ENCODE peak calls at places on chromosomes 11 and 22, in ten cellular contexts. H is progenitor cell of endocrine pancreas, G is omental fat pad, R is WTC11, M is thyroid gland, Y is glutamatergic neuron, O is psoas muscle, Z is neural crest cell, U is dorsolateral prefrontal cortex, Q is fibroblast of lung. L is an unnamed sample.

GRCh38 chr11:32311351-32312077 is 123.8 kb downstream of the WT1 start:
- DNase-seq in H (no peak), G (no peak), R (no peak), M (peak; percentile 51), Y (no peak), O (no peak), Z (no peak), U (no peak), Q (no peak), L (no peak)

GRCh38 chr22:45185718-45186511 is 22.2 kb downstream of the NUP50 start:
- DNase-seq in H (no peak), G (no peak), R (no peak), M (no peak), Y (no peak), O (no peak), Z (no peak), U (no peak), Q (no peak), L (no peak)

GRCh38 chr11:84310261-84310660 is 1024.1 kb upstream of the CCDC90B start:
- DNase-seq in H (no peak), G (no peak), R (no peak), M (no peak), Y (no peak), O (no peak), Z (no peak), U (no peak), Q (no peak), L (no peak)

GRCh38 chr22:30371321-30371720 is 14.5 kb downstream of the CCDC157 start:
- DNase-seq in H (no peak), G (no peak), R (no peak), M (no peak), Y (no peak), O (no peak), Z (no peak), U (no peak), Q (no peak), L (no peak)

GRCh38 chr22:25482868-25483639 is 81.4 kb upstream of the GRK3 start:
- DNase-seq in H (no peak), G (no peak), R (no peak), M (peak; percentile 78), Y (no peak), O (peak; percentile 58), Z (no peak), U (peak; percentile 93), Q (no peak), L (no peak)

GRCh38 chr11:108364159-108364558 is 103.2 kb downstream of the C11orf65 start:
- DNase-seq in H (no peak), G (no peak), R (no peak), M (no peak), Y (no peak), O (no peak), Z (no peak), U (no peak), Q (peak; percentile 56), L (no peak)

GRCh38 chr22:42685941-42686666 is 34.6 kb downstream of the A4GALT start:
- DNase-seq in H (no peak), G (no peak), R (no peak), M (no peak), Y (peak; percentile 53), O (peak; percentile 91), Z (no peak), U (no peak), Q (no peak), L (peak; percentile 36)

GRCh38 chr11:692824-693414 is 2.1 kb downstream of the DEAF1 start:
- DNase-seq in H (no peak), G (no peak), R (no peak), M (no peak), Y (no peak), O (no peak), Z (no peak), U (peak; percentile 72), Q (no peak), L (no peak)

GRCh38 chr11:106786251-106786650 is 232.0 kb downstream of the GUCY1A2 start:
- DNase-seq in H (no peak), G (no peak), R (no peak), M (no peak), Y (no peak), O (no peak), Z (no peak), U (no peak), Q (peak; percentile 71), L (no peak)

GRCh38 chr11:67490727-67491065 is 7.9 kb downstream of the AIP start:
- DNase-seq in H (no peak), G (no peak), R (no peak), M (no peak), Y (no peak), O (no peak), Z (no peak), U (no peak), Q (no peak), L (no peak)

GRCh38 chr22:47837703-47838102 is 1075.3 kb downstream of the TBC1D22A start:
- DNase-seq in H (no peak), G (no peak), R (peak; percentile 53), M (no peak), Y (no peak), O (no peak), Z (no peak), U (no peak), Q (peak; percentile 1), L (no peak)

GRCh38 chr22:50522806-50523438 is 2.5 kb downstream of the SCO2 start:
- DNase-seq in H (no peak), G (no peak), R (no peak), M (no peak), Y (no peak), O (no peak), Z (no peak), U (no peak), Q (no peak), L (no peak)

GRCh38 chr11:813440-814096 is 3.8 kb downstream of the RPLP2 start:
- DNase-seq in H (no peak), G (no peak), R (no peak), M (no peak), Y (peak; percentile 14), O (no peak), Z (no peak), U (no peak), Q (no peak), L (no peak)

GRCh38 chr22:40472036-40472435 is 101.6 kb downstream of the SGSM3 start:
- DNase-seq in H (no peak), G (no peak), R (no peak), M (no peak), Y (no peak), O (no peak), Z (no peak), U (no peak), Q (no peak), L (no peak)

DNA sequence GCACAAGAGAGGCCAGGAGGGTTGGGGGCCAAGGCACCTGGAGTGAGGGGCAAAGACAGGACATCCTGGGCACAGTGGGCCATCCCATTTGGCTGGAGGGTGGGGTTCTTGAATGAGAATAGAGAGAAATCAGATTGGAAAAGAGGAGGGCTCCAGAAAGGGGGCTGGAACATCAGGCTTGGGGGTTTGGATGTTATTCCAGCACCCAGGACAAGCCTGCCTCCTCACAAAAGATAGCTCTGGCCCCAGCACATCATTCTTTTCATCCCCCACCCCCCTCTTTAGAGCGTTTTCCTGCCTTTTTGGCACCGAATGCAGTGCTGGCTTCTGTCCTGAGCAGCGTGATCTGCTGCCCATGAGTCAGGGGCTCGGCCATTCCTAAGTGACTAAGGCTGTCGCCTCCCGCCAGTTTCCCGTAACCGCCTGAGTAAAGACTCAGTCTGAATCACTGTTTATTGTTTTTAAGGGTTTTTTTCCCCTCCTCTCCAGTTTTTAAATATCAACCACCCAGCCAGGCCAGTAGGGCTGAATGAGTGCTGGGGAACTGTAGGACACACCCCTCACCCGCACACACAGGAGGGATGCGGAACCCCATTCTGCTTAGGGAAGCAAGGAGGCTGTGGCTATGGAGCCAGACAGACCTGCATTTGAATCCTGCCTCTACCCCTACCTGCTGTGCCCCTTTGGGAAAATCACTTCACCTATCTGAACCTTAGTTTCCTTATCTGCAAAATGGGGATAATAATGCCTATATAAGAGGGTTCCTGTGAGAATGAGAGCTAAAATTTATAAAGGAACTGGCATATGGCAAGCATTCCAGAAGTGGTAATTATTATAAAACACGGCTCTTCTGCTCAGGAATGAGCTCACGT is 32.4 kb upstream of the NAV2 start:
- DNase-seq in H (no peak), G (peak; percentile 68), R (no peak), M (peak; percentile 92), Y (no peak), O (peak; percentile 94), Z (no peak), U (no peak), Q (peak; percentile 98), L (no peak)
- TF ChIP-seq CTCF in H (no peak), G (no peak), R (no peak), M (no peak), Y (no peak), O (no peak), Z (no peak), U (no peak), Q (peak; percentile 10), L (no peak)

DNA sequence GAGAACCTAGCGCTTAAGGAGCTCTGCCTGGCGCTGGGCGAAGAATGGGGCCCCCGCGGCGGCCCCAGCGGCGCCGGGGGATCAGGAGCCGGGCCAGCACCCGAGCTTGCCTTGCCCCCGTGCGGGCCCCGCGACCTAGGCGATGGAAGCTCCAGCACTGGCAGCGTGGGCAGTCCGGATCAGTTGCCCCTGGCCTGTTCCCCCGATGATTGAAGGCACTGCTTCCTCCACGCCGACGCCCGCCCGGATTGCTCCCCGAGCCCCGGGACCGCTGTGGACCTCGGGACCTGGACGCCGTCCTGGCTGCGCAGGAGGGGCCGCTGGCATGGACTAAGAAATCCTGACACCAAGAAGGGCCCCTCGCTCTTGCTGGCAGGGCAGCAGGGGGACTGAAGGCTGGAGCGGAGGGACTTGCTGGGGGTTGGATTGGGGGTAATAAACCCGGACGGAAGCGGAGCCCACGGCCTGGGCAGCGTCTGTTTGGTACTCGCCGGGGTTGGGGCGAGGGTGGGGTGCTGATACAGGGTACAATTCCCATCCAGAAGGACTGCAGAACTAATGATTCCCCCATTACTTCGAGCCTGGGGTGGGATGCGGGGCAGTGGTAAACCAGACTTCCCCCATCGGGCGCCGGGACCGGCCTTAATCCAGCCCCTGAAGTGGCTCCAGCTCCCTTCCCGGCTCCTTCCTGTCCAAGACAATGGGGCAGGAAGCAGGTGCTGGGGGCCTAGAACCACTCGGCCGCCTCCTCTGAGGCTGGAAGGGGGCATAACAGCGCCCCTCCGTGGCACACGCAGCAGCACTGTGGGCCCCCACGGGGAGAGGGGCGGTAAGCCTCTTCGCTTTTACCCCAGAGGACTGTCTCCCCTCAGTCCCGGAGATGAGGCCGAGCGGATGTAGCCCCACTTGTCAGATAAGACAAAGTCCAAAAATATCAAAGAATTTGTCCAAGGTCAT is 985 bp downstream of the CCDC85B start:
- DNase-seq in H (no peak), G (no peak), R (peak; percentile 69), M (no peak), Y (no peak), O (peak; percentile 74), Z (no peak), U (no peak), Q (no peak), L (no peak)
- TF ChIP-seq CTCF in H (no peak), G (no peak), R (no peak), M (no peak), Y (no peak), O (peak; percentile 11), Z (no peak), U (peak; percentile 35), Q (peak; percentile 7), L (peak; percentile 73)

GRCh38 chr11:3132271-3132781 is 32.8 kb downstream of the OSBPL5 start:
- DNase-seq in H (no peak), G (no peak), R (no peak), M (no peak), Y (no peak), O (no peak), Z (no peak), U (no peak), Q (no peak), L (no peak)
- TF ChIP-seq CTCF in H (no peak), G (no peak), R (no peak), M (no peak), Y (no peak), O (no peak), Z (no peak), U (no peak), Q (no peak), L (no peak)

GRCh38 chr11:19342036-19342435 is 101.3 kb upstream of the E2F8 start:
- DNase-seq in H (no peak), G (no peak), R (no peak), M (no peak), Y (no peak), O (no peak), Z (no peak), U (no peak), Q (no peak), L (no peak)
- TF ChIP-seq CTCF in H (no peak), G (no peak), R (no peak), M (no peak), Y (no peak), O (no peak), Z (no peak), U (no peak), Q (no peak), L (no peak)

L was measured in GM13976.